ENCODE peak calls at places on chromosomes 1 and 21, in five cellular contexts. One of them, this sample, is unnamed.

GRCh38 chr1:4825841-4826450 is 171.5 kb downstream of the AJAP1 start:
- DNase-seq in body of pancreas: no peak
- DNase-seq in EL: no peak
- DNase-seq in NCI-H69: no peak
- DNase-seq in testis: no peak
- DNase-seq in this sample: no peak

GRCh38 chr1:201626629-201627275 is 87.8 kb downstream of the NAV1 start:
- DNase-seq in body of pancreas: no peak
- DNase-seq in EL: no peak
- DNase-seq in NCI-H69: no peak
- DNase-seq in testis: no peak
- DNase-seq in this sample: no peak

GRCh38 chr1:4468804-4469514 is 185.4 kb upstream of the AJAP1 start:
- DNase-seq in body of pancreas: no peak
- DNase-seq in EL: no peak
- DNase-seq in NCI-H69: no peak
- DNase-seq in testis: no peak
- DNase-seq in this sample: no peak

GRCh38 chr1:23029337-23029736 is 10.1 kb downstream of the KDM1A start:
- DNase-seq in body of pancreas: no peak
- DNase-seq in EL: no peak
- DNase-seq in NCI-H69: no peak
- DNase-seq in testis: no peak
- DNase-seq in this sample: no peak

GRCh38 chr1:7614576-7615074 is 156.5 kb upstream of the VAMP3 start:
- DNase-seq in body of pancreas: no peak
- DNase-seq in EL: no peak
- DNase-seq in NCI-H69: no peak
- DNase-seq in testis: no peak
- DNase-seq in this sample: no peak

GRCh38 chr1:83822206-83822605 is 176.7 kb downstream of the TTLL7 start:
- DNase-seq in body of pancreas: no peak
- DNase-seq in EL: peak
- DNase-seq in NCI-H69: no peak
- DNase-seq in testis: no peak
- DNase-seq in this sample: no peak

GRCh38 chr1:10909697-10910489 is 102.6 kb upstream of the TARDBP start:
- DNase-seq in body of pancreas: peak
- DNase-seq in EL: peak
- DNase-seq in NCI-H69: peak
- DNase-seq in testis: peak
- DNase-seq in this sample: peak

GRCh38 chr1:183942933-183943693 is 94.4 kb downstream of the COLGALT2 start:
- DNase-seq in body of pancreas: no peak
- DNase-seq in EL: peak
- DNase-seq in NCI-H69: peak
- DNase-seq in testis: no peak
- DNase-seq in this sample: no peak

GRCh38 chr1:202807367-202807925 is 775 bp downstream of the KDM5B start:
- DNase-seq in body of pancreas: peak
- DNase-seq in EL: peak
- DNase-seq in NCI-H69: peak
- DNase-seq in testis: peak
- DNase-seq in this sample: no peak

GRCh38 chr1:161946071-161946987 is 77.3 kb downstream of the OLFML2B start:
- DNase-seq in body of pancreas: no peak
- DNase-seq in EL: peak
- DNase-seq in NCI-H69: no peak
- DNase-seq in testis: no peak
- DNase-seq in this sample: no peak

GRCh38 chr21:44948426-44949120 is 8.7 kb downstream of the SLX9 start:
- DNase-seq in body of pancreas: no peak
- DNase-seq in EL: no peak
- DNase-seq in NCI-H69: no peak
- DNase-seq in testis: no peak
- DNase-seq in this sample: no peak

GRCh38 chr21:34517491-34518245 is 5.7 kb upstream of the KCNE1 start:
- DNase-seq in body of pancreas: no peak
- DNase-seq in EL: no peak
- DNase-seq in NCI-H69: peak
- DNase-seq in testis: no peak
- DNase-seq in this sample: no peak

GRCh38 chr1:169601096-169601881 is 15.0 kb upstream of the F5 start:
- DNase-seq in body of pancreas: no peak
- DNase-seq in EL: peak
- DNase-seq in NCI-H69: peak
- DNase-seq in testis: no peak
- DNase-seq in this sample: no peak

GRCh38 chr1:41328780-41329640 is 32.2 kb upstream of the FOXO6 start:
- DNase-seq in body of pancreas: no peak
- DNase-seq in EL: no peak
- DNase-seq in NCI-H69: no peak
- DNase-seq in testis: no peak
- DNase-seq in this sample: no peak

GRCh38 chr1:218865591-218865990 is 308.1 kb upstream of the LYPLAL1 start:
- DNase-seq in body of pancreas: no peak
- DNase-seq in EL: peak
- DNase-seq in NCI-H69: no peak
- DNase-seq in testis: peak
- DNase-seq in this sample: no peak

GRCh38 chr1:33383974-33384767 is 46.7 kb downstream of the PHC2 start:
- DNase-seq in body of pancreas: no peak
- DNase-seq in EL: peak
- DNase-seq in NCI-H69: no peak
- DNase-seq in testis: no peak
- DNase-seq in this sample: no peak

GRCh38 chr1:15155760-15156743 is 2.5 kb downstream of the TMEM51 start:
- DNase-seq in body of pancreas: peak
- DNase-seq in EL: no peak
- DNase-seq in NCI-H69: no peak
- DNase-seq in testis: no peak
- DNase-seq in this sample: no peak

GRCh38 chr1:63073530-63074306 is 248.6 kb upstream of the FOXD3 start:
- DNase-seq in body of pancreas: peak
- DNase-seq in EL: peak
- DNase-seq in NCI-H69: peak
- DNase-seq in testis: peak
- DNase-seq in this sample: no peak

GRCh38 chr21:29938968-29939858 is 583 bp downstream of the GRIK1 start:
- DNase-seq in body of pancreas: no peak
- DNase-seq in EL: no peak
- DNase-seq in NCI-H69: peak
- DNase-seq in testis: peak
- DNase-seq in this sample: no peak

GRCh38 chr1:11806307-11806936 is 431 bp downstream of the CLCN6 start:
- DNase-seq in body of pancreas: peak
- DNase-seq in EL: peak
- DNase-seq in NCI-H69: peak
- DNase-seq in testis: peak
- DNase-seq in this sample: no peak